ENCODE peak calls at places on chromosomes 7 and 10, in four cellular contexts. P, W, C and L are unnamed samples.

GRCh38 chr10:22606164-22606614 is 108.2 kb downstream of the PIP4K2A start:
- DNase-seq in P (no peak), W (no peak), C (peak), L (no peak)

GRCh38 chr7:116328161-116328560 is 117.8 kb downstream of the TES start:
- DNase-seq in P (no peak), W (no peak), C (no peak), L (no peak)

GRCh38 chr7:99201027-99201426 is 6.9 kb downstream of the KPNA7 start:
- DNase-seq in P (no peak), W (no peak), C (no peak), L (no peak)

GRCh38 chr10:132939957-132940790 is 2.2 kb downstream of the CFAP46 start:
- DNase-seq in P (peak), W (no peak), C (peak), L (no peak)

GRCh38 chr10:16950686-16951681 is 133.8 kb upstream of the RSU1 start:
- DNase-seq in P (no peak), W (no peak), C (peak), L (no peak)

GRCh38 chr7:918441-919113 is 35.9 kb downstream of the ADAP1 start:
- DNase-seq in P (no peak), W (no peak), C (peak), L (no peak)

GRCh38 chr10:126670886-126671285 is 393 bp upstream of the C10orf90 start:
- DNase-seq in P (no peak), W (no peak), C (no peak), L (no peak)

GRCh38 chr10:101716891-101717659 is 22.1 kb upstream of the FBXW4 start:
- DNase-seq in P (no peak), W (peak), C (no peak), L (no peak)

GRCh38 chr7:79434098-79434497 is 19.4 kb downstream of the MAGI2 start:
- DNase-seq in P (no peak), W (no peak), C (no peak), L (no peak)

GRCh38 chr7:141674702-141675101 is 27.3 kb downstream of the DENND11 start:
- DNase-seq in P (no peak), W (no peak), C (no peak), L (no peak)

GRCh38 chr7:28298870-28299484 is 113.3 kb upstream of the CREB5 start:
- DNase-seq in P (no peak), W (peak), C (no peak), L (no peak)

GRCh38 chr7:105829681-105830322 is 46.6 kb downstream of the ATXN7L1 start:
- DNase-seq in P (no peak), W (no peak), C (no peak), L (no peak)

GRCh38 chr7:28920424-28920823 is 37.7 kb downstream of the TRIL start:
- DNase-seq in P (no peak), W (no peak), C (no peak), L (no peak)

GRCh38 chr7:158595068-158595467 is 7.4 kb upstream of the PTPRN2 start:
- DNase-seq in P (no peak), W (no peak), C (no peak), L (peak)